ENCODE peak calls at places on chromosomes 4 and X, in seven cellular contexts. T, O, P, J, S, K and W are unnamed samples. For H3K36me3 and H3K4me1, the result is how much of the 10 kb centered on the place peaks cover.

GRCh38 chr4:55036405-55036804 is 89.0 kb downstream of the KDR start:
- DNase-seq in P (no peak), J (no peak), T (no peak), O (no peak), K (no peak), S (no peak), W (no peak)

GRCh38 chrX:7318661-7319060 is 170.7 kb upstream of the PUDP start:
- DNase-seq in O (no peak), J (no peak), P (no peak), T (no peak), K (no peak), S (no peak), W (no peak)

GRCh38 chr4:6116696-6117285 is 83.6 kb downstream of the JAKMIP1 start:
- DNase-seq in K (no peak), O (no peak), P (no peak), S (no peak), T (no peak), J (no peak), W (no peak)

GRCh38 chr4:145171919-145172318 is 8.5 kb downstream of the OTUD4 start:
- DNase-seq in J (no peak), P (no peak), O (no peak), K (no peak), T (no peak), S (no peak), W (no peak)

GRCh38 chr4:88841635-88842034 is 144.0 kb upstream of the NAP1L5 start:
- DNase-seq in K (no peak), J (no peak), T (no peak), O (no peak), S (no peak), P (no peak), W (no peak)

GRCh38 chrX:51144828-51145442 is 187.7 kb upstream of the NUDT10 start:
- DNase-seq in O (no peak), J (no peak), K (peak), S (no peak), P (peak), T (no peak), W (peak)

GRCh38 chrX:109533631-109534030 is 3.0 kb upstream of the NXT2 start:
- DNase-seq in J (no peak), T (no peak), P (peak), S (no peak), K (peak), O (no peak), W (no peak)

GRCh38 chr4:26893491-26893890 is 32.9 kb downstream of the STIM2 start:
- DNase-seq in P (no peak), S (no peak), J (no peak), K (no peak), T (no peak), O (no peak), W (no peak)

GRCh38 chr4:151895671-151896070 is 134.9 kb upstream of the GATB start:
- DNase-seq in T (no peak), K (no peak), S (no peak), J (no peak), P (no peak), O (no peak), W (no peak)

GRCh38 chrX:27675493-27675892 is 85.3 kb downstream of the DCAF8L2 start:
- DNase-seq in P (no peak), K (peak), J (no peak), O (no peak), T (no peak), S (no peak), W (no peak)

GRCh38 chrX:25344191-25344936 is 328.6 kb upstream of the ARX start:
- DNase-seq in T (no peak), O (no peak), K (no peak), J (no peak), S (no peak), P (no peak), W (no peak)

GRCh38 chr4:79492148-79492547 is 84.1 kb upstream of the GK2 start:
- DNase-seq in T (peak), S (no peak), P (peak), O (no peak), K (no peak), J (no peak), W (no peak)

GRCh38 chr4:150769235-150769634 is 187.3 kb downstream of the MAB21L2 start:
- DNase-seq in T (no peak), S (no peak), J (no peak), K (peak), O (no peak), P (no peak), W (no peak)

GRCh38 chrX:77347572-77347971 is 99.6 kb upstream of the FGF16 start:
- DNase-seq in O (no peak), T (no peak), S (no peak), K (no peak), P (no peak), J (no peak), W (no peak)

GRCh38 chrX:40933132-40934078 is 151.8 kb upstream of the USP9X start:
- DNase-seq in P (no peak), J (no peak), S (no peak), K (peak), O (peak), T (no peak), W (no peak)

GRCh38 chr4:95129708-95130343 is 372.1 kb downstream of the BMPR1B start:
- DNase-seq in S (peak), O (peak), K (peak), J (no peak), T (no peak), P (no peak), W (no peak)

GRCh38 chr4:124590480-124590879 is 122.1 kb downstream of the ANKRD50 start:
- DNase-seq in J (no peak), S (no peak), K (no peak), O (no peak), T (no peak), P (no peak), W (no peak)

GRCh38 chr4:47798165-47798564 is 39.7 kb downstream of the CORIN start:
- DNase-seq in O (no peak), K (no peak), P (no peak), T (no peak), S (no peak), J (no peak), W (no peak)

GRCh38 chr4:40232610-40233009 is 35.8 kb downstream of the RHOH start:
- DNase-seq in S (no peak), O (no peak), K (no peak), J (no peak), T (no peak), P (no peak), W (no peak)

GRCh38 chrX:129957241-129958099 is 25.0 kb upstream of the BCORL1 start:
- DNase-seq in S (peak), J (peak), O (peak), T (peak), P (peak), K (peak), W (peak)

GRCh38 chr4:123200417-123200945 is 196.1 kb upstream of the SPRY1 start:
- DNase-seq in O (no peak), J (no peak), P (no peak), S (no peak), T (no peak), K (no peak), W (no peak)

GRCh38 chr4:102598759-102599379 is 97.7 kb downstream of the NFKB1 start:
- DNase-seq in J (no peak), S (no peak), O (no peak), P (no peak), T (no peak), K (peak), W (no peak)

GRCh38 chr4:88135362-88135663 is 23.1 kb downstream of the ABCG2 start:
- DNase-seq in S (no peak), P (no peak), K (no peak), J (no peak), O (no peak), T (no peak), W (no peak)

GRCh38 chrX:138485767-138486166 is 225.8 kb downstream of the FGF13 start:
- DNase-seq in J (no peak), K (no peak), O (no peak), P (no peak), S (no peak), T (no peak), W (no peak)

DNA sequence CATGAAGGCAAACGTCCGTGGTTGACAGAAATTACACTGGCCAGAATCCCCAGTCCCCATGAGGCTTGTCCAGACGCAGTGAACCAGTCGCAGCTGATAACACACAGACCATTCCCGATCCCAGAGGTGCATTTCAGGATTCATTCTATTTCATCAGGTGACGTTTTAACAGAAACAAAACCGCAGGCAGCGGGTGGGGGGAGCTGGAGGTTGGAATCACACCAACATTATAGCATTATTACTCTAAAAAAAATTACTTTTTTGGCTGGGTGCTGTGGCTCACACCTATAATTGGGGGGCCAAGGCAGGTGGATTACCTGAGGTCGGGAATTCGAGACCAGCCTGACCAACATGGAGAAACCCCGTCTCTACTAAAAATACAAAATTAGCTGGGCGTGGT is 25.2 kb downstream of the NOP14 start:
- DNase-seq in T (no peak), O (no peak), K (no peak), S (peak), J (peak), P (peak), W (no peak)
- H3K36me3 ChIP-seq in T (half or more), O (half or more), K (under half), S (under half), J (under half), P (under half), W (half or more)

GRCh38 chr4:137892134-137892533 is 350.0 kb downstream of the SLC7A11 start:
- DNase-seq in O (no peak), T (no peak), S (no peak), K (peak), J (no peak), P (no peak), W (no peak)
- H3K4me1 ChIP-seq in O (under half), T (under half), S (under half), K (under half), J (under half), P (under half), W (under half)

GRCh38 chr4:168334053-168334452 is 15.5 kb upstream of the DDX60 start:
- DNase-seq in T (no peak), K (no peak), O (no peak), S (no peak), P (no peak), J (no peak), W (no peak)

GRCh38 chr4:168337550-168337940 is 19.0 kb upstream of the DDX60 start:
- DNase-seq in K (no peak), O (no peak), T (no peak), P (no peak), S (no peak), J (no peak), W (no peak)

GRCh38 chr4:168336837-168337549 is 18.4 kb upstream of the DDX60 start:
- DNase-seq in T (no peak), P (no peak), K (no peak), S (no peak), J (no peak), O (no peak), W (no peak)

DNA sequence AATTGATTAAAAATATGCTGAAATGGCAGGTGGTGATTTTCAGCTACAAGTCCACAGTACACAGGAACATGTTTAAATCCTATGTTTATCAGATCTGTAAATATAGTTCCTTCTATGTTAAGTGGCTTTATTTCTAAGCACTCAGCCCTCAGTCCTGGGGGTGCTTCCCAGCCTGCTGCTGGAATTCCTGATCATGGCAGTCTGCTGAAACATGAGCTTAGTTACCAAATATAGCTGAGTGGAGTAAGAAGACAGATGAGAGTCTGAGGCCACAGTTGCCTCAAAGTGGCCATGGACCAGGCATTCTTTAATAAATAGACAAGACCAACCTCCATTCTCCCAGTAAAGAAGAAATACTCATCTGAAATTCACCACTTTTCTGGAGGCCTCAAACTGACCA is 17.1 kb upstream of the DDX60 start:
- DNase-seq in K (peak), P (no peak), O (no peak), J (no peak), T (no peak), S (no peak), W (no peak)
- TF ChIP-seq CTCF in K (no peak), P (no peak), O (no peak), J (no peak), T (no peak), S (no peak), W (no peak)

DNA sequence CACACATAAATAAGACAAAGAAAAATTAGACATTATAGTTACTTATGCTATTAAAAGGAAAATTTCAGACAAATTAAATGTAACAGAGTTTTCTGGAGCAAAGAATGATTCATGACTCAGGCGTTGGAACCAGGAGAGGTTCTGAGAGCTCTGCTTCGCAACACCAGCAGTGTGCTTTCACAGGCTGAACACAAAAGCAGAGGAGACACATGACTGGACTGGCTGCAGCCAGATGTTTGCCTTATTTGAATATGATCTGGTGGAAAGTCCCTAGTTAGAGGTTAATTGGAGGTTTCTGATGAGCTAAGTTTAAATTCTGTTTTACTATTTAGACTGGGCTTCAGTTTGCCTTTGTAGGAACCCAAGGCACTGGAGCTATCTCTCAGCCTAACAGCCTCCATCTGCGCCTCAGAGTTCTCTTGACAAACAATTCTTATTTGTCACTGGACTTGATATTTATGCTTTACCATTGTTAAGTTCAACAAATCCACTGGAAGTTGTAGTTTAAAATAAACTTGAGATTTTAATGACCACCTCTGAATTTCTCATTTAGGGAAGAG is 16.2 kb downstream of the BOD1L1 start:
- DNase-seq in O (no peak), J (no peak), P (no peak), K (peak), T (no peak), S (no peak), W (no peak)
- H3K36me3 ChIP-seq in O (half or more), J (under half), P (under half), K (under half), T (half or more), S (under half), W (half or more)

GRCh38 chr4:1713003-1713397 is 881 bp upstream of the SLBP start:
- DNase-seq in O (no peak), P (no peak), T (no peak), K (no peak), J (no peak), S (no peak), W (no peak)

GRCh38 chr4:1711906-1712215 is 258 bp downstream of the SLBP start:
- DNase-seq in S (no peak), P (no peak), J (no peak), K (no peak), T (no peak), O (no peak), W (no peak)

GRCh38 chr4:1708581-1708980 is 3.5 kb downstream of the SLBP start:
- DNase-seq in S (no peak), P (no peak), J (no peak), K (no peak), T (no peak), O (no peak), W (no peak)

GRCh38 chr4:1712216-1713002 is at the start of gene SLBP:
- DNase-seq in S (peak), J (peak), O (peak), T (peak), P (peak), K (peak), W (peak)

DNA sequence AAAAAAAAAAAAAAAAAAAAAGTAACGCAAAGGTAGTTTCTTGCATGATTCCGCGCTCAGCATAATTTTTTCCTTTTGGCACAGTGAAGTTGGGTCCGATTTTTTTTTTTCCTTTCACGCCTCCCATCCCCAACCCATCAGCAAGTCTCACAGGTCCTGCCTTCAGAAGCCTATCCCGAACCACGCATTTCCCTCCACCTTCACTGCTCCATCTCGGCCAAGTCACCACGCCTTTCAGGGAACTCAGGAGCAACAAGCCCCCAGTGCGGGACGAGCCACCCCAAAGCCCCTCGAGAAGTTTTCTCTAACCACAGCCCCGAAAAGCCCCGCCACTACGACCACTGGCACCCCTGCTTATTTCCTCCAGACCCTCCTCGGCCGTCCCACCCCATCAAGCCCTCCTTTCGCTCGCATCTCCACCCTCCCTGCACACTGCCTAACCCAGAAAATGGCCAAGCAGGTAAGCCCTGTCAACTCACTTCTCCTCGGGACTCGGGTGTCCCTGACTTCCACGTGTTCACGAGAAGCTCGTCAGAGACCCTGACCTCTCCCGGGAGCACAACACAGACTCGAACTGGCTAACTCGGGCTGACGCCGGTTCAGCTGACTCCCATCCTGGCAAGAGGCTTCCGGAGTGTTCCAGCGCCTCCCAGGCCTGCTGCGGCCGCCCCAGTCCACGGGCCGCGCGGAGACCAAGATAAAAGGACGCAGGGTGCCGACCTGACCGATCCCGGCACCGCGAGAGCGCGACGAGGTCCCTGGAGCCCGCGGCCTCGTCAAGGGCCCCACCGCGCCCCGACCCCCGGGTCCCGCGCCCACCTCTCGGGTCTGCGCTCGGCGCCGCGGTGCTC is 839 bp downstream of the SLBP start:
- DNase-seq in T (peak), S (no peak), J (peak), K (peak), P (peak), O (no peak), W (no peak)
- H3K4me1 ChIP-seq in T (under half), S (under half), J (under half), K (under half), P (under half), O (under half), W (under half)

GRCh38 chrX:48493890-48494364 is 14.9 kb upstream of the PORCN start:
- DNase-seq in K (peak), J (no peak), S (no peak), O (no peak), P (peak), T (no peak), W (peak)
- TF ChIP-seq CTCF in K (peak), J (no peak), S (no peak), O (no peak), P (no peak), T (no peak), W (peak)

DNA sequence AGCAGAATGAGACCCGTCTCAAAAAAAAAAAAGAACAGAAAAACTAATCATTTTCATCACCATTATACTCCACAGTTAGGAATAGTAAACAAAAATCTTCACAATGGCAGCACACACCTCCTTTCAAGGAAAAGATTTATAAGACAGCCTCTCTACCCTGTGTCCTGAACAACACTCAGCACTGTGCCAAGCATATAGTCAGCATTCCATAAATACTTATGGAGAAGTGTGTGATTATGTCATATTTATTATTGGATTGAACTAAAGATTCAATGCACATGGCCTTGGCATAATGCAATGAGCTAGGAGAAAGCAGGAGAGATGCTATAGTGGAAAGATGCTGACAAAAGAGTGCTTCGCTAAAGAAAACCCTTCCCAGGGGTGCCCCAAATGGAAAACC is 52.6 kb downstream of the FAM114A1 start:
- DNase-seq in T (no peak), J (no peak), P (no peak), S (no peak), K (no peak), O (no peak), W (no peak)
- H3K36me3 ChIP-seq in T (half or more), J (under half), P (under half), S (under half), K (under half), O (half or more), W (under half)

GRCh38 chr4:140807491-140808257 is 51.5 kb upstream of the TBC1D9 start:
- DNase-seq in K (peak), P (no peak), O (no peak), S (no peak), T (no peak), J (no peak), W (no peak)
- H3K4me1 ChIP-seq in K (under half), P (under half), O (under half), S (under half), T (under half), J (under half), W (under half)